ENCODE peak calls at places on chromosome 19, in four cellular contexts. W, Z, T and S are unnamed samples.

GRCh38 chr19:9848761-9849160 is 13.6 kb downstream of the PIN1 start:
- DNase-seq in W (no peak), Z (no peak), T (no peak), S (no peak)

GRCh38 chr19:3107658-3108057 is 13.5 kb downstream of the GNA11 start:
- DNase-seq in W (no peak), Z (no peak), T (no peak), S (no peak)

GRCh38 chr19:17340302-17340870 is 3.0 kb downstream of the GTPBP3 start:
- DNase-seq in W (no peak), Z (no peak), T (no peak), S (no peak)

GRCh38 chr19:9857920-9858746 is 23.0 kb downstream of the PIN1 start:
- DNase-seq in W (no peak), Z (no peak), T (peak), S (peak)

GRCh38 chr19:13937479-13938360 is 497 bp downstream of the PODNL1 start:
- DNase-seq in W (peak), Z (no peak), T (no peak), S (no peak)

GRCh38 chr19:7840629-7841028 is 10.6 kb downstream of the EVI5L start:
- DNase-seq in W (no peak), Z (no peak), T (no peak), S (no peak)

GRCh38 chr19:40806385-40807146 is 7.6 kb downstream of the EGLN2 start:
- DNase-seq in W (peak), Z (no peak), T (peak), S (peak)

GRCh38 chr19:17041994-17042393 is 15.4 kb upstream of the CPAMD8 start:
- DNase-seq in W (no peak), Z (no peak), T (no peak), S (no peak)

GRCh38 chr19:16888629-16889371 is at the start of gene F2RL3:
- DNase-seq in W (peak), Z (no peak), T (peak), S (peak)

GRCh38 chr19:55642153-55643002 is 1.1 kb upstream of the ZNF581 start:
- DNase-seq in W (no peak), Z (no peak), T (no peak), S (no peak)

GRCh38 chr19:56108447-56109195 is 12.5 kb downstream of the ZNF787 start:
- DNase-seq in W (no peak), Z (no peak), T (no peak), S (no peak)

GRCh38 chr19:48656840-48657474 is 11.0 kb upstream of the CA11 start:
- DNase-seq in W (no peak), Z (no peak), T (no peak), S (no peak)

GRCh38 chr19:35959040-35959967 is 23.1 kb downstream of the LRFN3 start:
- DNase-seq in W (peak), Z (no peak), T (peak), S (no peak)

GRCh38 chr19:35882074-35882832 is 13.9 kb downstream of the APLP1 start:
- DNase-seq in W (peak), Z (peak), T (no peak), S (peak)

GRCh38 chr19:1651061-1651547 is 1.3 kb downstream of the TCF3 start:
- DNase-seq in W (no peak), Z (peak), T (no peak), S (no peak)
- TF ChIP-seq SPI1 in W (no peak), Z (no peak), T (no peak), S (no peak)

GRCh38 chr19:39499082-39499642 is 415 bp downstream of the DLL3 start:
- DNase-seq in W (no peak), Z (no peak), T (no peak), S (no peak)
- TF ChIP-seq SPI1 in W (no peak), Z (no peak), T (no peak), S (no peak)

DNA sequence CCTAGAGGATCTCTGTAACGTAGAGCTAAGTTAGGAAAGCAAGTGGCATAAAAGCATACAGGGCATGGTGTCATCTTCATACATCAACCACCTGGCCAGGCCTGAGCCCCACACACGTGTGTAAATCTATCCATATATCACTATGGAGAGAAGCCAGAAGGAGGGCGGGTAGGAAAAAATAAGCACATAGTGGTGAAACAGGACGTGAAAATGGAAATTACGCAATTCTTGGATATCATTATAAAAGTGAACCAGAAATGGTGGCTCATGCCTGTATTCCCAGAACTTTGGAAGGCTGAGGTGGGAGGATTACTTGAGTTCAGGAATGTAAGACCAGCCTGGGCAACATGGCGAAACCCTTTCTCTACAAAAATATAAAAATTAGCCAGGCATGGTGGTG is 43.4 kb downstream of the PDCD5 start:
- DNase-seq in W (no peak), Z (no peak), T (no peak), S (no peak)
- TF ChIP-seq SPI1 in W (no peak), Z (no peak), T (no peak), S (no peak)

GRCh38 chr19:18479964-18480723 is 41.7 kb downstream of the ELL start:
- DNase-seq in W (no peak), Z (no peak), T (no peak), S (no peak)
- TF ChIP-seq SPI1 in W (no peak), Z (no peak), T (no peak), S (no peak)

DNA sequence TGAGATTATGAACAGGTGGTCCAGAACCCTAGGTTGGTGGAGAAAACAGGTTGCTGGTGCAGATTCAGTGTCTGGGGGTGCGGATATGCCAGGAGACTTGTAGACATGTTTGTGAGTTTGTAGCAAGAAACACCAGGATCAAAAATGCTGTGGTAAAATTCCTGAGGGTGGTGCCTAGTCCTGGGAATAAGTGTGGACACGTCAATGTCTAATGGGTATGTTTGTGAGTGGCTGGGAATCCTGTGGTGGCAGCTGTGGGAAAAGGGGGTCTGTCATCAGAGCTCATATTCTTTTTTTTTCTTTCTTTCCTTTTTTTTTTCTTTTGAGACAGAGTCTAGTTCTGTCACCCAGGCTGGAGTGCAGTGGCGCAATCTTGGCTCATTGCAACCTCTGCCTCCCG is 7.2 kb downstream of the ZNF708 start:
- DNase-seq in W (no peak), Z (no peak), T (no peak), S (no peak)
- TF ChIP-seq SPI1 in W (no peak), Z (no peak), T (no peak), S (no peak)

DNA sequence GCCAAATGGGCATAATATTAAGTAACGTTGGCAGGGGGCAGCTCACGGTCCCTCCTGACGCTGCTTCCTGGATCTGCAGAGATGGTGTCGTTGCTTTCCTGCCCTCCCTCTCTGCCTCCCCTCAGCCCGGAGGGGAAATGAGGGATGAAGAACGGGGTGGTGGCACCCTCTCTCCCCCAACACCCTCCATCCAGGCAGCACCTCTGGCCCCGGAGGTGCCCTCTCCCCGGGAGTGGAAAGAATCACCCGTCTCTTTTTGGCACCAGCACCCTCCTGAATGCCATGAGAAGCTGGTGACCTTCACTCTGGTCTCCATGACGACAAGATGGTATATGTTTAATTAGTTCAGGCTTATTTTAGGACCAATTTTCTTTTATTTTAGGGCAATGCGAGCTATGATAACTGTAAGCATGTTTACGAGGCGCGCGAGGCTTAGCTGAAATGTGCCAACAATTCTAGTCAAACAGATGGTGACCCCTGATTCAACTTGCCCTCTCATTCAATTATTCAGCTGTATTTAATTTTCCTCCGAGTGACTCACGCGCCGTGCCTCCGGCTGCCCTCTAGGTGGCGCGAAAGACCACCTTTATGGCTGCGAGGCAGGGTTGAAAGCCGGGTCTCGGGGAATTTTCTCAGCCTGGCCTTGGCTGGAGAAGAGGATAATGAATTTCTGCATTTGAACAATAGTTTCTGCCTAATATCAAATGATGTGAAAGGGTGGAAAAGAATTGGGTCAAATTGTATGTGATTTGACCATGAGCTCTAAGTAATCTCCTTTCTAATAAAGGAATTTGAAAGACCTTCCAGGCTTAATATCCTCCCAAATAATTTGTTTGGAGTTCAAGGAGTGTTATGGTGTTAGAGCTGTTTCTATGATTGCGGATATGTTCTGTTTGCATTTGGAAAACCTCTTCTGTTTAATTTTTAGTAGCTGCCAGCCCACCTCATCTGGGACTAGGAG is 310.7 kb downstream of the ZNF536 start:
- DNase-seq in W (peak), Z (no peak), T (peak), S (peak)
- TF ChIP-seq SPI1 in W (no peak), Z (no peak), T (no peak), S (no peak)

DNA sequence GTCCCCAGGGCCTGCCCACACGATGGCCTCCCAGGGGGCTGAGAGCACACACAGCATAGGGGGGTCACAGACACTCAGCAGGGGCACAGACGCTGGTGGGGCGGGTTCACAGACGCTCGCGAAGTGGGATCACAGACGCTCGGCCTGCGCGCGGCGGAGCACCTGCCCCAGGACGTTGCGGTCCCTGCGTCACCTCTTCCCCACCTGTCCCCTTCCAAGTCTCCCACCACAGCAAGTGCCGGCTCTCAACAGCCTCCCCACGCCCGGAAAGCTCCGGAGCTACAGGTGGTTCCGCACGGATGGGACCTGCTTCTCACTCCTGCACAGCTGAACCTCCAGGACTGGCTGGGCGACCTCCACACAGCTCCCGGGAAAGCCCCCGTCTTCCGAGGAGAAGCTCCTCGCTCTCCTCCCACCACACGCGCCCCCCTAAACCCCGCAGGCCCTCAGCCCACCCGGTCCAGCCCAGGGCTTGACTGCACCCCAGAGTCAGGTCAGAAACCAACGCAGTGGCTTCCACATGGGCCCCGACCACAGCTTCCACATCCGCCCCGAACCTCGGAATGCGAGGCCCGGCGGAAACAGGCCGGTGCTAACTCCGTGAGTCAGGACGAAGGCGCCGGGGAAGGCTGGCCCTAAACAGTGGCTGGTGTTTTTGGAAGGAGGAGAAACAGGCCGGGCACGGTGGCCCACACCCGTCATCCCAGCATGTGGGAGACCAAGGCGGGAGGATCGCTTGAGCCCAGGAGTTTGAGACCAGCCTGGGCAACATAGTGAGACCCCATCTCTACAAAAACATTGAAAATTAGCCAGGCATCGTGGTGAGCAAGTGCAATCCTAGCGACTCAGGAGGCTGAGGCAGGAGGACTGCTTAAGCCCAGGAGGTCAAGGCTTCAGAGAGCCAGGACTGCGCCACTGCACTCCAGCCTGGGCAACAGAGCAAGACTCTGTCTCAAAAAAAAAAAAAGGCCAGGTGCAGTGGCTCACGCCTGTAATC is 16.5 kb downstream of the BTBD2 start:
- DNase-seq in W (no peak), Z (no peak), T (no peak), S (no peak)
- TF ChIP-seq SPI1 in W (no peak), Z (no peak), T (no peak), S (no peak)

DNA sequence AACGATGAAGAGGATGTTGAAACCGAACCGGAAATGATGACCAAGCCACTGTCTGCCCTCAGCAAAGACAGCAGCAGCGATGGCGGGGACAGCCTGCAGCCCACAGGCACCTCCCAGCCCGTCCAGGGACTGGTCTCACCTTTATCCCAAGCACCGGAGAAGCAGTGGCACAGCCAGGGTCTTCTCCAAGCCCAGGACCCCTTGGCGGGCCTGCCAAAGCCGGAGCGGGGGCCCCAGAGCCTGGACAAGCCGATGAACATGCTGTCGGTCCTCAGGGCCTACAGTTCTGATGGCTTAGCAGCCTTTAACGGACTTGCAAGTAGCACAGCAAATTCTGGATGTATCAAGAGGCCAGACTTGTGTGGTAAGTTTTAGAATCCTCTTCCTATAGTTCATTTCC is 177.0 kb downstream of the ZNF536 start:
- DNase-seq in W (no peak), Z (no peak), T (no peak), S (no peak)
- TF ChIP-seq SPI1 in W (no peak), Z (no peak), T (no peak), S (no peak)

GRCh38 chr19:50906217-50906616 is 5.0 kb downstream of the KLK4 start:
- DNase-seq in W (peak), Z (no peak), T (peak), S (peak)
- TF ChIP-seq SPI1 in W (no peak), Z (no peak), T (no peak), S (no peak)